ENCODE peak calls at places on chromosomes 16 and 17, in eight cellular contexts. H is kidney; L is HCT116; I is ovary; O is CD8-positive, alpha-beta T cell; T is uterus; Q is GM23338; S is psoas muscle. E is an unnamed sample.

GRCh38 chr17:35684046-35684802 is 47.2 kb upstream of the RASL10B start:
- DNase-seq in H (no peak), L (no peak), I (no peak), O (no peak), T (no peak), Q (peak; percentile 63), S (no peak), E (no peak)

GRCh38 chr17:57459286-57459915 is 203.1 kb downstream of the MSI2 start:
- DNase-seq in H (no peak), L (peak; percentile 78), I (no peak), O (no peak), T (no peak), Q (no peak), S (no peak), E (no peak)

GRCh38 chr17:21263351-21263750 is 10.1 kb upstream of the NATD1 start:
- DNase-seq in H (no peak), L (no peak), I (no peak), O (no peak), T (no peak), Q (no peak), S (no peak), E (no peak)

GRCh38 chr17:21029032-21029431 is 13.8 kb downstream of the USP22 start:
- DNase-seq in H (no peak), L (no peak), I (no peak), O (no peak), T (peak; percentile 45), Q (no peak), S (peak; percentile 81), E (no peak)

GRCh38 chr16:66286527-66286926 is 80.0 kb upstream of the CDH5 start:
- DNase-seq in H (no peak), L (no peak), I (no peak), O (no peak), T (no peak), Q (no peak), S (no peak), E (no peak)

GRCh38 chr16:89722392-89723278 is 1.3 kb downstream of the ZNF276 start:
- DNase-seq in H (peak; percentile 95), L (peak; percentile 56), I (peak; percentile 24), O (peak; percentile 68), T (peak; percentile 66), Q (peak; percentile 60), S (peak; percentile 84), E (peak; percentile 86)

GRCh38 chr17:21249911-21250703 is 3.1 kb downstream of the NATD1 start:
- DNase-seq in H (no peak), L (no peak), I (no peak), O (no peak), T (no peak), Q (peak; percentile 41), S (no peak), E (no peak)

GRCh38 chr17:33487187-33487586 is 194.1 kb upstream of the ASIC2 start:
- DNase-seq in H (no peak), L (no peak), I (no peak), O (no peak), T (no peak), Q (no peak), S (no peak), E (no peak)

GRCh38 chr16:88315543-88316105 is 67.1 kb upstream of the ZNF469 start:
- DNase-seq in H (peak; percentile 78), L (peak; percentile 40), I (no peak), O (no peak), T (peak; percentile 61), Q (no peak), S (peak; percentile 57), E (no peak)

GRCh38 chr17:47685556-47686275 is 8.2 kb upstream of the TBKBP1 start:
- DNase-seq in H (no peak), L (no peak), I (no peak), O (no peak), T (no peak), Q (no peak), S (no peak), E (no peak)

GRCh38 chr16:69845181-69845580 is 83.0 kb downstream of the WWP2 start:
- DNase-seq in H (no peak), L (no peak), I (no peak), O (no peak), T (no peak), Q (no peak), S (no peak), E (no peak)
- TF ChIP-seq CTCF in H (no peak), L (no peak), I (no peak), O (no peak), T (no peak), Q (no peak), S (no peak), E (no peak)

GRCh38 chr17:7019839-7020519 is 2.9 kb upstream of the BCL6B start:
- DNase-seq in H (peak; percentile 80), L (no peak), I (peak; percentile 72), O (no peak), T (peak; percentile 76), Q (peak; percentile 79), S (peak; percentile 77), E (no peak)
- H3K4me1 ChIP-seq in H (peaks cover 7% of the 10 kb centered on the region), L (peaks cover 10% of the 10 kb centered on the region), I (peaks cover 11% of the 10 kb centered on the region), O (peaks cover 61% of the 10 kb centered on the region), T (peaks cover 4% of the 10 kb centered on the region), Q (peaks cover 40% of the 10 kb centered on the region), S (peaks cover 24% of the 10 kb centered on the region), E (peaks cover 6% of the 10 kb centered on the region)

GRCh38 chr17:65554568-65555223 is 6.8 kb downstream of the AXIN2 start:
- DNase-seq in H (no peak), L (no peak), I (peak; percentile 36), O (no peak), T (peak; percentile 58), Q (no peak), S (peak; percentile 74), E (no peak)
- TF ChIP-seq CTCF in H (no peak), L (no peak), I (peak; percentile 13), O (no peak), T (no peak), Q (no peak), S (peak; percentile 19), E (no peak)

GRCh38 chr16:75379339-75379738 is 54.0 kb downstream of the CFDP1 start:
- DNase-seq in H (no peak), L (no peak), I (no peak), O (no peak), T (no peak), Q (no peak), S (no peak), E (no peak)
- H3K4me1 ChIP-seq in H (peaks cover 10% of the 10 kb centered on the region), L (no peaks in the 10 kb centered on the region), I (peaks cover 5% of the 10 kb centered on the region), O (peaks cover 20% of the 10 kb centered on the region), T (no peaks in the 10 kb centered on the region), Q (no peaks in the 10 kb centered on the region), S (peaks cover 6% of the 10 kb centered on the region), E (peaks cover 9% of the 10 kb centered on the region)